ENCODE peak calls at places on chromosomes 16 and 17, in six cellular contexts. L is GM12891; S is T-cell; Y is nucleus accumbens; A is naive thymus-derived CD4-positive, alpha-beta T cell; I is foreskin fibroblast. W is an unnamed sample.
A peak's percentile ranks its signal among the peaks of the same experiment; 100 is the strongest.

GRCh38 chr16:71499775-71500364 is 10.7 kb upstream of the ZNF19 start:
- DNase-seq in A (peak; percentile 57), S (peak; percentile 31), L (peak; percentile 24), I (peak; percentile 74), Y (peak; percentile 40), W (peak; percentile 63)

GRCh38 chr16:88545781-88546180 is 24.4 kb upstream of the ZC3H18 start:
- DNase-seq in S (no peak), Y (no peak), L (no peak), I (no peak), A (no peak), W (no peak)

GRCh38 chr17:49525831-49526741 is 31.0 kb downstream of the NGFR start:
- DNase-seq in I (no peak), Y (no peak), L (peak; percentile 5), S (no peak), A (no peak), W (no peak)

GRCh38 chr17:9645858-9646555 is 690 bp downstream of the USP43 start:
- DNase-seq in I (peak; percentile 43), L (peak; percentile 42), S (no peak), Y (no peak), A (no peak), W (no peak)

GRCh38 chr16:57852189-57852588 is 49.9 kb upstream of the KIFC3 start:
- DNase-seq in Y (no peak), A (no peak), S (no peak), I (peak; percentile 21), L (no peak), W (no peak)

GRCh38 chr16:68901910-68902309 is 58.6 kb downstream of the TANGO6 start:
- DNase-seq in I (peak; percentile 68), S (no peak), L (no peak), Y (peak; percentile 12), A (no peak), W (no peak)

GRCh38 chr16:83835972-83836566 is 28.3 kb downstream of the HSBP1 start:
- DNase-seq in S (no peak), I (peak; percentile 72), A (no peak), L (no peak), Y (no peak), W (peak; percentile 58)

GRCh38 chr17:17343896-17344506 is 40.8 kb downstream of the NT5M start:
- DNase-seq in S (no peak), L (no peak), I (no peak), A (no peak), Y (no peak), W (no peak)

GRCh38 chr16:86565644-86566511 is 751 bp upstream of the FOXC2 start:
- DNase-seq in L (no peak), I (peak; percentile 58), A (no peak), S (no peak), Y (no peak), W (no peak)

GRCh38 chr17:43171761-43172487 is 910 bp downstream of the NBR1 start:
- DNase-seq in A (no peak), L (no peak), S (no peak), I (peak; percentile 90), Y (peak; percentile 36), W (no peak)

GRCh38 chr16:1188781-1189189 is 35.9 kb downstream of the CACNA1H start:
- DNase-seq in A (peak; percentile 48), L (peak; percentile 74), I (peak; percentile 55), S (no peak), Y (peak; percentile 21), W (no peak)

GRCh38 chr17:16920628-16921020 is 51.3 kb downstream of the TNFRSF13B start:
- DNase-seq in Y (no peak), I (no peak), A (no peak), S (no peak), L (no peak), W (no peak)

GRCh38 chr16:30924086-30924714 is 828 bp downstream of the FBXL19 start:
- DNase-seq in I (no peak), S (no peak), Y (no peak), L (no peak), A (no peak), W (no peak)

GRCh38 chr17:31820691-31821435 is 38.2 kb downstream of the COPRS start:
- DNase-seq in Y (no peak), S (no peak), A (no peak), I (peak; percentile 18), L (no peak), W (no peak)

GRCh38 chr16:70161350-70161749 is 12.2 kb upstream of the CLEC18C start:
- DNase-seq in Y (no peak), S (no peak), A (no peak), L (no peak), I (no peak), W (no peak)